ENCODE peak calls at places on chromosomes 12 and 14, in seven cellular contexts. One of them, this sample, is unnamed.

GRCh38 chr12:100267603-100268281 is 765 bp downstream of the SCYL2 start:
- DNase-seq in brain microvascular endothelial cell: no peak
- DNase-seq in foreskin fibroblast: no peak
- DNase-seq in fibroblast of pulmonary artery: peak
- DNase-seq in tibial nerve: no peak
- DNase-seq in lower lobe of right lung: no peak
- DNase-seq in GM12865: no peak
- DNase-seq in this sample: no peak

GRCh38 chr14:101980700-101981099 is 16.3 kb downstream of the DYNC1H1 start:
- DNase-seq in brain microvascular endothelial cell: peak
- DNase-seq in foreskin fibroblast: peak
- DNase-seq in fibroblast of pulmonary artery: peak
- DNase-seq in tibial nerve: no peak
- DNase-seq in lower lobe of right lung: no peak
- DNase-seq in GM12865: peak
- DNase-seq in this sample: peak

GRCh38 chr12:51977320-51977753 is 25.8 kb downstream of the ACVR1B start:
- DNase-seq in brain microvascular endothelial cell: no peak
- DNase-seq in foreskin fibroblast: peak
- DNase-seq in fibroblast of pulmonary artery: peak
- DNase-seq in tibial nerve: no peak
- DNase-seq in lower lobe of right lung: no peak
- DNase-seq in GM12865: no peak
- DNase-seq in this sample: no peak

GRCh38 chr12:70663838-70664237 is 26.6 kb upstream of the PTPRB start:
- DNase-seq in brain microvascular endothelial cell: no peak
- DNase-seq in foreskin fibroblast: no peak
- DNase-seq in fibroblast of pulmonary artery: no peak
- DNase-seq in tibial nerve: no peak
- DNase-seq in lower lobe of right lung: no peak
- DNase-seq in GM12865: no peak
- DNase-seq in this sample: no peak

GRCh38 chr14:23727566-23728335 is 91.6 kb downstream of the DHRS2 start:
- DNase-seq in brain microvascular endothelial cell: peak
- DNase-seq in foreskin fibroblast: peak
- DNase-seq in fibroblast of pulmonary artery: peak
- DNase-seq in tibial nerve: no peak
- DNase-seq in lower lobe of right lung: no peak
- DNase-seq in GM12865: peak
- DNase-seq in this sample: peak

GRCh38 chr12:114678718-114679117 is 5.3 kb downstream of the TBX3 start:
- DNase-seq in brain microvascular endothelial cell: no peak
- DNase-seq in foreskin fibroblast: peak
- DNase-seq in fibroblast of pulmonary artery: no peak
- DNase-seq in tibial nerve: no peak
- DNase-seq in lower lobe of right lung: no peak
- DNase-seq in GM12865: no peak
- DNase-seq in this sample: no peak

GRCh38 chr12:86158956-86159355 is 97.2 kb downstream of the MGAT4C start:
- DNase-seq in brain microvascular endothelial cell: peak
- DNase-seq in foreskin fibroblast: peak
- DNase-seq in fibroblast of pulmonary artery: peak
- DNase-seq in tibial nerve: no peak
- DNase-seq in lower lobe of right lung: no peak
- DNase-seq in GM12865: no peak
- DNase-seq in this sample: no peak

GRCh38 chr14:33986804-33987203 is 35.9 kb upstream of the EGLN3 start:
- DNase-seq in brain microvascular endothelial cell: peak
- DNase-seq in foreskin fibroblast: peak
- DNase-seq in fibroblast of pulmonary artery: peak
- DNase-seq in tibial nerve: no peak
- DNase-seq in lower lobe of right lung: no peak
- DNase-seq in GM12865: peak
- DNase-seq in this sample: peak

GRCh38 chr12:24379493-24379892 is 430.0 kb upstream of the SOX5 start:
- DNase-seq in brain microvascular endothelial cell: no peak
- DNase-seq in foreskin fibroblast: no peak
- DNase-seq in fibroblast of pulmonary artery: no peak
- DNase-seq in tibial nerve: no peak
- DNase-seq in lower lobe of right lung: no peak
- DNase-seq in GM12865: no peak
- DNase-seq in this sample: no peak

GRCh38 chr12:85322715-85323114 is 42.7 kb downstream of the ALX1 start:
- DNase-seq in brain microvascular endothelial cell: peak
- DNase-seq in foreskin fibroblast: peak
- DNase-seq in fibroblast of pulmonary artery: peak
- DNase-seq in tibial nerve: no peak
- DNase-seq in lower lobe of right lung: no peak
- DNase-seq in GM12865: peak
- DNase-seq in this sample: no peak

GRCh38 chr14:80605536-80605935 is 336.0 kb downstream of the CEP128 start:
- DNase-seq in brain microvascular endothelial cell: no peak
- DNase-seq in foreskin fibroblast: no peak
- DNase-seq in fibroblast of pulmonary artery: no peak
- DNase-seq in tibial nerve: no peak
- DNase-seq in lower lobe of right lung: no peak
- DNase-seq in GM12865: no peak
- DNase-seq in this sample: no peak

GRCh38 chr12:83216230-83216629 is 529.5 kb downstream of the TMTC2 start:
- DNase-seq in brain microvascular endothelial cell: no peak
- DNase-seq in foreskin fibroblast: no peak
- DNase-seq in fibroblast of pulmonary artery: no peak
- DNase-seq in tibial nerve: no peak
- DNase-seq in lower lobe of right lung: no peak
- DNase-seq in GM12865: no peak
- DNase-seq in this sample: no peak
- H3K4me3 ChIP-seq in brain microvascular endothelial cell: no peak
- H3K4me3 ChIP-seq in foreskin fibroblast: no peak
- H3K4me3 ChIP-seq in fibroblast of pulmonary artery: no peak
- H3K4me3 ChIP-seq in tibial nerve: no peak
- H3K4me3 ChIP-seq in lower lobe of right lung: no peak
- H3K4me3 ChIP-seq in GM12865: no peak
- H3K4me3 ChIP-seq in this sample: no peak

GRCh38 chr12:29616664-29617409 is 119.4 kb upstream of the OVCH1 start:
- DNase-seq in brain microvascular endothelial cell: peak
- DNase-seq in foreskin fibroblast: peak
- DNase-seq in fibroblast of pulmonary artery: peak
- DNase-seq in tibial nerve: no peak
- DNase-seq in lower lobe of right lung: no peak
- DNase-seq in GM12865: no peak
- DNase-seq in this sample: peak
- H3K4me3 ChIP-seq in brain microvascular endothelial cell: no peak
- H3K4me3 ChIP-seq in foreskin fibroblast: no peak
- H3K4me3 ChIP-seq in fibroblast of pulmonary artery: no peak
- H3K4me3 ChIP-seq in tibial nerve: no peak
- H3K4me3 ChIP-seq in lower lobe of right lung: no peak
- H3K4me3 ChIP-seq in GM12865: no peak
- H3K4me3 ChIP-seq in this sample: no peak

GRCh38 chr14:76193696-76194095 is 42.0 kb downstream of the GPATCH2L start:
- DNase-seq in brain microvascular endothelial cell: no peak
- DNase-seq in foreskin fibroblast: no peak
- DNase-seq in fibroblast of pulmonary artery: no peak
- DNase-seq in tibial nerve: no peak
- DNase-seq in lower lobe of right lung: no peak
- DNase-seq in GM12865: peak
- DNase-seq in this sample: no peak

GRCh38 chr14:76201162-76201561 is 49.4 kb downstream of the GPATCH2L start:
- DNase-seq in brain microvascular endothelial cell: peak
- DNase-seq in foreskin fibroblast: peak
- DNase-seq in fibroblast of pulmonary artery: peak
- DNase-seq in tibial nerve: no peak
- DNase-seq in lower lobe of right lung: no peak
- DNase-seq in GM12865: no peak
- DNase-seq in this sample: peak

GRCh38 chr14:76195003-76195402 is 43.3 kb downstream of the GPATCH2L start:
- DNase-seq in brain microvascular endothelial cell: no peak
- DNase-seq in foreskin fibroblast: no peak
- DNase-seq in fibroblast of pulmonary artery: no peak
- DNase-seq in tibial nerve: no peak
- DNase-seq in lower lobe of right lung: no peak
- DNase-seq in GM12865: no peak
- DNase-seq in this sample: no peak

GRCh38 chr14:76194327-76194726 is 42.6 kb downstream of the GPATCH2L start:
- DNase-seq in brain microvascular endothelial cell: no peak
- DNase-seq in foreskin fibroblast: no peak
- DNase-seq in fibroblast of pulmonary artery: no peak
- DNase-seq in tibial nerve: no peak
- DNase-seq in lower lobe of right lung: no peak
- DNase-seq in GM12865: peak
- DNase-seq in this sample: no peak

DNA sequence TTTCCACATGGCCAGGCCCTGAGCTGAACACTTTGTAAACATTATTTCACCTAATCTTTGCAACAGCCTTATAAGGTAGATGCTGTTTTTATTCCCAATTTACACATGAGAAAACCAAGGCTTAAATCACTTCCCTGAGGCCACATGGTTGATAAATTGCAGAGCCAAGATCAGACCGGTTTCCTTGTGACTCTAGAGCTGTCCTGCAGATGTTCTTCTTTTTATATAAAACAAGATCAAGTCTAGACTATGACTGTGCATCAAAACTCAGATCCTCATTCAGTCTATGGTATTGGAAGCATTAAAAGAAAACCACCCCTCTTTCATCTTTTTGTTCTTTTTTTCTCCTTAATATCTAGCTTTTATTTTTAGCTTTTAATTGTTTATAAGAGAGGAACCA is 45.3 kb downstream of the GPATCH2L start:
- DNase-seq in brain microvascular endothelial cell: no peak
- DNase-seq in foreskin fibroblast: no peak
- DNase-seq in fibroblast of pulmonary artery: no peak
- DNase-seq in tibial nerve: no peak
- DNase-seq in lower lobe of right lung: no peak
- DNase-seq in GM12865: no peak
- DNase-seq in this sample: no peak
- H3K4me3 ChIP-seq in brain microvascular endothelial cell: no peak
- H3K4me3 ChIP-seq in foreskin fibroblast: no peak
- H3K4me3 ChIP-seq in fibroblast of pulmonary artery: no peak
- H3K4me3 ChIP-seq in tibial nerve: no peak
- H3K4me3 ChIP-seq in lower lobe of right lung: no peak
- H3K4me3 ChIP-seq in GM12865: no peak
- H3K4me3 ChIP-seq in this sample: no peak

GRCh38 chr12:128267651-128268347 is 829 bp downstream of the TMEM132C start:
- DNase-seq in brain microvascular endothelial cell: no peak
- DNase-seq in foreskin fibroblast: no peak
- DNase-seq in fibroblast of pulmonary artery: no peak
- DNase-seq in tibial nerve: no peak
- DNase-seq in lower lobe of right lung: no peak
- DNase-seq in GM12865: no peak
- DNase-seq in this sample: no peak
- H3K4me3 ChIP-seq in brain microvascular endothelial cell: no peak
- H3K4me3 ChIP-seq in foreskin fibroblast: no peak
- H3K4me3 ChIP-seq in fibroblast of pulmonary artery: no peak
- H3K4me3 ChIP-seq in tibial nerve: peak
- H3K4me3 ChIP-seq in lower lobe of right lung: peak
- H3K4me3 ChIP-seq in GM12865: no peak
- H3K4me3 ChIP-seq in this sample: no peak

GRCh38 chr12:57851552-57852186 is 5.1 kb upstream of the CTDSP2 start:
- DNase-seq in brain microvascular endothelial cell: no peak
- DNase-seq in foreskin fibroblast: no peak
- DNase-seq in fibroblast of pulmonary artery: no peak
- DNase-seq in tibial nerve: no peak
- DNase-seq in lower lobe of right lung: no peak
- DNase-seq in GM12865: no peak
- DNase-seq in this sample: no peak

GRCh38 chr12:57853864-57854556 is 7.5 kb upstream of the CTDSP2 start:
- DNase-seq in brain microvascular endothelial cell: no peak
- DNase-seq in foreskin fibroblast: peak
- DNase-seq in fibroblast of pulmonary artery: no peak
- DNase-seq in tibial nerve: no peak
- DNase-seq in lower lobe of right lung: no peak
- DNase-seq in GM12865: no peak
- DNase-seq in this sample: no peak

GRCh38 chr12:57852195-57852594 is 5.7 kb upstream of the CTDSP2 start:
- DNase-seq in brain microvascular endothelial cell: no peak
- DNase-seq in foreskin fibroblast: no peak
- DNase-seq in fibroblast of pulmonary artery: no peak
- DNase-seq in tibial nerve: no peak
- DNase-seq in lower lobe of right lung: no peak
- DNase-seq in GM12865: no peak
- DNase-seq in this sample: no peak

GRCh38 chr12:57850924-57851323 is 4.4 kb upstream of the CTDSP2 start:
- DNase-seq in brain microvascular endothelial cell: no peak
- DNase-seq in foreskin fibroblast: peak
- DNase-seq in fibroblast of pulmonary artery: no peak
- DNase-seq in tibial nerve: no peak
- DNase-seq in lower lobe of right lung: no peak
- DNase-seq in GM12865: peak
- DNase-seq in this sample: no peak

DNA sequence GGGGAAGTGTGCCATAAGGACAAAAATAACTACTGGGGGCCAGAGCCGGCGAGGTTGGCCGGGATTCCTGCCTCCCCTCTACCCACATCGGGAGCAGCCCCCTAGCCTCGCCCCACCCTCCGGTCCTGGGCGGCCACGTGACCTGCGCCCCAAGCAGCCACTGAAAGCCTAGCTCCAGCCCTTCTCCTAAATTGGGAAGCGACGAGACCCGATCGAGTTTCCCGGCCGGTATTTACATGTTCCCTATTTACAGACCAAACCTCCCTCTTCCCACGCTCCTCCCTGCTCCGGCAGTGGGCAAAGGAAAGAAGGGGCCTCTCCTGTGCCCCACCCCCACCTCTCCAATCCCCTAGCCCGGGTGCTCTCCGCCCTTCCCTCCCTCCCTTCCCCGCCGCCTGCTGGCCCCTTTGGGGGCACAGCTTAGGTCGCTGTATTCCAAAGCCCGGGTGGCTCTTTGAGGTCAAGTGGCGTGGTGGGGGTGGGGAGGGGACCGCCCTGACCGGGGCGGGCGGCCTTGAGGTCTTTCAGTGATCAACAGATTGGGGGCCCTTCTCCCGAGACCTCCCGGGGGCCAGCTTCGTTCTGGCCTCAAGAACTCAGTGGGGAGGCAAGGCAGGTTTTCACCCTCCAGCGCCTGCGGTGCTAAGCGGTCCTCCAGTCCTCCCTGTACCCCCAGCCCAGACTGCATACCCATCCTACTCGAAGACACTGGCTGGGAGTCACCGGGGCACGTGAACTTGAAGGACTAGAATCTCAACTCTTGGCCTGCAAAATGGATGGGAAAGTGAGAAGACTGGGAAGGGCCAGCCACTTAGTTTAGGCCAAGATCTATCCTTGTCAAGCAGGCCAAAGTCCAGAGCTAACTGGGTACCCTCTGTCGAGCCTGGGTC is 6.3 kb upstream of the CTDSP2 start:
- DNase-seq in brain microvascular endothelial cell: no peak
- DNase-seq in foreskin fibroblast: peak
- DNase-seq in fibroblast of pulmonary artery: no peak
- DNase-seq in tibial nerve: peak
- DNase-seq in lower lobe of right lung: peak
- DNase-seq in GM12865: no peak
- DNase-seq in this sample: no peak
- H3K4me3 ChIP-seq in brain microvascular endothelial cell: peak
- H3K4me3 ChIP-seq in foreskin fibroblast: peak
- H3K4me3 ChIP-seq in fibroblast of pulmonary artery: peak
- H3K4me3 ChIP-seq in tibial nerve: peak
- H3K4me3 ChIP-seq in lower lobe of right lung: peak
- H3K4me3 ChIP-seq in GM12865: no peak
- H3K4me3 ChIP-seq in this sample: peak

GRCh38 chr12:16187684-16188083 is 89.8 kb downstream of the SLC15A5 start:
- DNase-seq in brain microvascular endothelial cell: no peak
- DNase-seq in foreskin fibroblast: no peak
- DNase-seq in fibroblast of pulmonary artery: no peak
- DNase-seq in tibial nerve: no peak
- DNase-seq in lower lobe of right lung: no peak
- DNase-seq in GM12865: no peak
- DNase-seq in this sample: no peak
- H3K4me3 ChIP-seq in brain microvascular endothelial cell: no peak
- H3K4me3 ChIP-seq in foreskin fibroblast: no peak
- H3K4me3 ChIP-seq in fibroblast of pulmonary artery: no peak
- H3K4me3 ChIP-seq in tibial nerve: no peak
- H3K4me3 ChIP-seq in lower lobe of right lung: no peak
- H3K4me3 ChIP-seq in GM12865: no peak
- H3K4me3 ChIP-seq in this sample: no peak

This sample was measured in skeletal muscle cell.